ENCODE peak calls at places on chromosomes 7 and 10, in four cellular contexts. One of them, this sample, is unnamed.

GRCh38 chr7:5831196-5831595 is 49.4 kb upstream of the OCM start:
- DNase-seq in HepG2: no peak
- DNase-seq in GM12878: no peak
- DNase-seq in SK-N-SH: no peak
- DNase-seq in this sample: no peak

GRCh38 chr7:45117582-45117981 is 6.1 kb upstream of the TBRG4 start:
- DNase-seq in HepG2: no peak
- DNase-seq in GM12878: no peak
- DNase-seq in SK-N-SH: no peak
- DNase-seq in this sample: no peak

GRCh38 chr7:148819697-148820332 is 64.3 kb downstream of the EZH2 start:
- DNase-seq in HepG2: no peak
- DNase-seq in GM12878: no peak
- DNase-seq in SK-N-SH: no peak
- DNase-seq in this sample: no peak

GRCh38 chr7:69246758-69247157 is 351.5 kb upstream of the AUTS2 start:
- DNase-seq in HepG2: no peak
- DNase-seq in GM12878: no peak
- DNase-seq in SK-N-SH: no peak
- DNase-seq in this sample: no peak

GRCh38 chr10:69974551-69975155 is 78.0 kb upstream of the MACROH2A2 start:
- DNase-seq in HepG2: no peak
- DNase-seq in GM12878: no peak
- DNase-seq in SK-N-SH: peak
- DNase-seq in this sample: no peak

GRCh38 chr7:33773053-33773452 is 132.3 kb upstream of the BMPER start:
- DNase-seq in HepG2: no peak
- DNase-seq in GM12878: no peak
- DNase-seq in SK-N-SH: no peak
- DNase-seq in this sample: no peak

GRCh38 chr10:103616705-103617361 is 123.3 kb downstream of the NEURL1 start:
- DNase-seq in HepG2: no peak
- DNase-seq in GM12878: no peak
- DNase-seq in SK-N-SH: no peak
- DNase-seq in this sample: no peak

GRCh38 chr7:142853739-142854504 is 954 bp upstream of the EPHB6 start:
- DNase-seq in HepG2: peak
- DNase-seq in GM12878: no peak
- DNase-seq in SK-N-SH: peak
- DNase-seq in this sample: peak

GRCh38 chr7:5429857-5430611 is 6.4 kb upstream of the TNRC18 start:
- DNase-seq in HepG2: no peak
- DNase-seq in GM12878: no peak
- DNase-seq in SK-N-SH: no peak
- DNase-seq in this sample: peak

GRCh38 chr7:70456729-70457128 is 675.2 kb upstream of the GALNT17 start:
- DNase-seq in HepG2: no peak
- DNase-seq in GM12878: no peak
- DNase-seq in SK-N-SH: no peak
- DNase-seq in this sample: no peak

GRCh38 chr10:36612436-36612835 is 513.0 kb upstream of the ANKRD30A start:
- DNase-seq in HepG2: no peak
- DNase-seq in GM12878: no peak
- DNase-seq in SK-N-SH: no peak
- DNase-seq in this sample: peak

GRCh38 chr10:131124945-131125344 is 186.6 kb downstream of the TCERG1L start:
- DNase-seq in HepG2: no peak
- DNase-seq in GM12878: no peak
- DNase-seq in SK-N-SH: no peak
- DNase-seq in this sample: no peak

GRCh38 chr7:46649896-46650295 is 728.8 kb upstream of the IGFBP3 start:
- DNase-seq in HepG2: no peak
- DNase-seq in GM12878: no peak
- DNase-seq in SK-N-SH: no peak
- DNase-seq in this sample: no peak

GRCh38 chr7:112869111-112869774 is 79.0 kb upstream of the TMEM168 start:
- DNase-seq in HepG2: peak
- DNase-seq in GM12878: peak
- DNase-seq in SK-N-SH: peak
- DNase-seq in this sample: peak

GRCh38 chr7:38448842-38449241 is 175.4 kb upstream of the TARP start:
- DNase-seq in HepG2: no peak
- DNase-seq in GM12878: no peak
- DNase-seq in SK-N-SH: no peak
- DNase-seq in this sample: no peak

GRCh38 chr7:66306243-66306642 is 101.1 kb downstream of the TPST1 start:
- DNase-seq in HepG2: no peak
- DNase-seq in GM12878: no peak
- DNase-seq in SK-N-SH: no peak
- DNase-seq in this sample: no peak

GRCh38 chr7:66307591-66308215 is 102.6 kb downstream of the TPST1 start:
- DNase-seq in HepG2: peak
- DNase-seq in GM12878: no peak
- DNase-seq in SK-N-SH: no peak
- DNase-seq in this sample: no peak

GRCh38 chr7:66310620-66311019 is 105.5 kb downstream of the TPST1 start:
- DNase-seq in HepG2: no peak
- DNase-seq in GM12878: no peak
- DNase-seq in SK-N-SH: no peak
- DNase-seq in this sample: no peak

GRCh38 chr7:66304536-66304935 is 99.4 kb downstream of the TPST1 start:
- DNase-seq in HepG2: no peak
- DNase-seq in GM12878: no peak
- DNase-seq in SK-N-SH: no peak
- DNase-seq in this sample: no peak

GRCh38 chr7:66308411-66308810 is 103.3 kb downstream of the TPST1 start:
- DNase-seq in HepG2: no peak
- DNase-seq in GM12878: no peak
- DNase-seq in SK-N-SH: no peak
- DNase-seq in this sample: no peak
- TF ChIP-seq JUND in HepG2: no peak
- TF ChIP-seq JUND in GM12878: no peak
- TF ChIP-seq JUND in SK-N-SH: no peak
- TF ChIP-seq JUND in this sample: no peak

GRCh38 chr10:97828721-97829120 is 20.9 kb upstream of the GOLGA7B start:
- DNase-seq in HepG2: no peak
- DNase-seq in GM12878: no peak
- DNase-seq in SK-N-SH: no peak
- DNase-seq in this sample: peak
- TF ChIP-seq JUND in HepG2: no peak
- TF ChIP-seq JUND in GM12878: no peak
- TF ChIP-seq JUND in SK-N-SH: no peak
- TF ChIP-seq JUND in this sample: no peak

DNA sequence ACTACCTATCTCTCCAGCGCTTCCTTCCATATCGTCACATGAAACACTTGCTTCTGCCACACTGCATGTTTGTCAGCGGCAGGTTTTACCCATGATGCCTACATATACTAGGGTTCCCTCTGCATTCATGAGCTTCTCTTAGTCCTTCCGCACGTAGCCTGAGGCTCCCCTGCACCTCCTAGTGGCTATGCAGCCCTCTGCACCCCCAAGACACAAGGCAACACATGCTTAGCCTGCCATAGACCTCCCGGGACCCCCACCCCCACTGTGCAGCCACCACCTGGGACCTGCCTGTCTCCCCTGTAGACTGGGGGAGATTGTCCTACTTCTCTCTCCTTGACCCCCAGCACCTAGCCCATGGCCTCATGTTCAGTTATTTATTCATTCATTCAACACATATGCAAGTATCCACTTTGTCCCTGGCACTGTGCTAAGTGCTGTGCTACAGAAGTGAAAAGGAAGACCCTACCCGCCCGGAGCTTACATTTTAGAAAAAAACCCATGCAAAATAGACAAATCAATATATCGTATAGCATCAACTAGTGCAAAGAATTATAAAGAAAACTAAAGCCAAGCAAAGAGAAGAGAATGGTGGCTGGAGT is 23.5 kb downstream of the TMEM273 start:
- DNase-seq in HepG2: peak
- DNase-seq in GM12878: no peak
- DNase-seq in SK-N-SH: peak
- DNase-seq in this sample: peak
- TF ChIP-seq JUND in HepG2: no peak
- TF ChIP-seq JUND in GM12878: no peak
- TF ChIP-seq JUND in SK-N-SH: no peak
- TF ChIP-seq JUND in this sample: no peak

GRCh38 chr10:59908808-59909143 is 2.4 kb upstream of the CCDC6 start:
- DNase-seq in HepG2: no peak
- DNase-seq in GM12878: no peak
- DNase-seq in SK-N-SH: no peak
- DNase-seq in this sample: no peak

GRCh38 chr10:59907537-59907917 is 1.2 kb upstream of the CCDC6 start:
- DNase-seq in HepG2: no peak
- DNase-seq in GM12878: no peak
- DNase-seq in SK-N-SH: no peak
- DNase-seq in this sample: no peak

GRCh38 chr10:59906417-59907202 is at the start of gene CCDC6:
- DNase-seq in HepG2: peak
- DNase-seq in GM12878: no peak
- DNase-seq in SK-N-SH: peak
- DNase-seq in this sample: peak

GRCh38 chr10:59905735-59906416 is 480 bp downstream of the CCDC6 start:
- DNase-seq in HepG2: no peak
- DNase-seq in GM12878: no peak
- DNase-seq in SK-N-SH: peak
- DNase-seq in this sample: no peak

DNA sequence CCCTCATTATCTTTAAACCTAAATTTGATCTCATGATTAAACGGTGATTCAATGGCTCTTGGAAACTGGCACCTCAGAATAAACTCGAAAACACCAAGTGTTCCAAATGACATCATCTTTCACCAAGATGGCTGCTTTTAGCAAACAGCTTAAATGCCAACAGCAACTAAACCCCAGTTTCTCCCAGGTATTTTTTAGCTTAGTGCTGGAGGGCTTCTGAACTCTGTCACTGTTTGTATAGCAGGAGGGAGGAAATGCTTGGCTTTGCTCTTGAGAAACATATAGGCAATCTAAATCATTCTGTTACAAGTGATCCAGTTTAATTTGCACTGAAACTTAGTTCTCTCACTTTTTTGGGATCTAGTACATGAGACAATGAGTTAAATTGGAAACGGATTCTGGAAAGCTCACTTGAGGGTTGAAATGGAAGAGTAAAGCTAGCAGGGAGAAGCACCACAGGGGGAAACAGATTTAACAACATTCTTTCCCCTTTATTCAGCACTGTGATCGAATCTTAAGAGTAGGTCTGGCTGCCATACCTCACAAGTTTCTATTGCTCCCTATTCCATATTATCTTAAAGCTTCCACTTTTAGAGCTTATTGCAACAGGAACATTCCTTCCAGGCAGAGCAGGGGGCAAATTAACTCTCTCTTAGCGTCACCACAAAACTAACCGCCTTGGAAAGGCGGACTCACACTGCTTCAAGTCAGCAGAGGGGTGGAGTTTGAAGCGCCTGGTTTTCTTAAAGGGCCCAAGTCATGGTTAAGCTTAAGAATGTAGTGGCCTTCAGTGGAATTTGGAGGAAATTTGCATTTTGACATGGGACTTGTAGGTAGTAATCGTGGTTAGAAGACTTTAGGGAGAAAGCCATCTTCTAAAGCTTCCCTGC is 1.8 kb upstream of the CCDC6 start:
- DNase-seq in HepG2: no peak
- DNase-seq in GM12878: no peak
- DNase-seq in SK-N-SH: no peak
- DNase-seq in this sample: peak
- TF ChIP-seq JUND in HepG2: no peak
- TF ChIP-seq JUND in GM12878: no peak
- TF ChIP-seq JUND in SK-N-SH: no peak
- TF ChIP-seq JUND in this sample: peak

GRCh38 chr10:112955736-112956421 is 5.8 kb downstream of the TCF7L2 start:
- DNase-seq in HepG2: no peak
- DNase-seq in GM12878: no peak
- DNase-seq in SK-N-SH: no peak
- DNase-seq in this sample: no peak
- TF ChIP-seq JUND in HepG2: no peak
- TF ChIP-seq JUND in GM12878: no peak
- TF ChIP-seq JUND in SK-N-SH: peak
- TF ChIP-seq JUND in this sample: no peak

GRCh38 chr10:30092151-30092790 is 32.9 kb upstream of the JCAD start:
- DNase-seq in HepG2: no peak
- DNase-seq in GM12878: no peak
- DNase-seq in SK-N-SH: no peak
- DNase-seq in this sample: no peak

GRCh38 chr10:30095811-30096422 is 36.5 kb upstream of the JCAD start:
- DNase-seq in HepG2: peak
- DNase-seq in GM12878: no peak
- DNase-seq in SK-N-SH: no peak
- DNase-seq in this sample: no peak

GRCh38 chr10:30091136-30091535 is 31.8 kb upstream of the JCAD start:
- DNase-seq in HepG2: no peak
- DNase-seq in GM12878: no peak
- DNase-seq in SK-N-SH: no peak
- DNase-seq in this sample: no peak

GRCh38 chr10:30094601-30095000 is 35.2 kb upstream of the JCAD start:
- DNase-seq in HepG2: no peak
- DNase-seq in GM12878: no peak
- DNase-seq in SK-N-SH: no peak
- DNase-seq in this sample: no peak

DNA sequence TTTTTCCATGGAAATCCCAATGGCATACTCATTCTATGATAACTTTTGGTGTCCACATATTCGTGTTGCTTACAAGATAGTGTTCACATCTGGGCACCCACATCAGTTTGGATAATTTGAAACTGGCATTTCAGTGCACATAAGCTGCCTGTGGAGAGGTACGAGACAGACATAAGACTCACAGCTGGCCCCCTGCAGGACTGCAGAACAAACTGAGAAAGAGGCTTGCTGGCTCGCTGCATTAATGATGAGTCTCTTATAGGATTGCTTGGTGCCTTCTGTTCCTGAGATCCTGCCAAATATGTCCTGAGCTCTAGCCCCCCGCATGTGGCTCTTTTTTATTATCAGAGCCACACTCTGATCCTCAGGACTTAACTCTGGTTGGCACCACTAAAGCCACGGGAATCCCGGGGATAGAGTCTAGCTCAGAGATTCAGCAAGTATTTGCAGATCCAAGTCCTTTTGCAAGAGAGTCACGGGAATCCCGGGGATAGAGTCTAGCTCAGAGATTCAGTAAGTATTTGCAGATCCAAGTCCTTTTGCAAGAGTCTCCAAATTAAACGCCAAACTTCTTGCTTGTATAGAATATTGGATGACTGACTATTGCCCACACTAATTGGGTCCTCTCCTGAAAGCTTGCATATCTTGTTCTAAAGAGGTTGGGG is 34.0 kb upstream of the JCAD start:
- DNase-seq in HepG2: peak
- DNase-seq in GM12878: no peak
- DNase-seq in SK-N-SH: no peak
- DNase-seq in this sample: no peak
- TF ChIP-seq JUND in HepG2: no peak
- TF ChIP-seq JUND in GM12878: no peak
- TF ChIP-seq JUND in SK-N-SH: no peak
- TF ChIP-seq JUND in this sample: no peak

This sample was measured in T47D.